ENCODE peak calls at places on chromosomes 16 and 17, in six cellular contexts. N is fibroblast of the aortic adventitia, Y is left ventricle myocardium inferior, I is PC-3, H is left lung, R is choroid plexus epithelial cell. X is an unnamed sample.

GRCh38 chr17:29572691-29573557 is 4.4 kb downstream of the TP53I13 start:
- DNase-seq in N (peak), Y (peak), I (no peak), H (no peak), R (peak), X (peak)

GRCh38 chr16:14497245-14498082 is 132.6 kb downstream of the PARN start:
- DNase-seq in N (no peak), Y (no peak), I (no peak), H (no peak), R (no peak), X (no peak)

GRCh38 chr17:12579245-12579644 is 86.4 kb upstream of the MYOCD start:
- DNase-seq in N (no peak), Y (no peak), I (no peak), H (no peak), R (peak), X (no peak)

GRCh38 chr17:6546069-6546718 is 10.2 kb downstream of the PITPNM3 start:
- DNase-seq in N (peak), Y (no peak), I (peak), H (no peak), R (peak), X (no peak)

GRCh38 chr16:6643083-6643686 is 689.5 kb upstream of the RBFOX1 start:
- DNase-seq in N (peak), Y (no peak), I (peak), H (no peak), R (peak), X (peak)

GRCh38 chr16:24906199-24906808 is 60.5 kb downstream of the SLC5A11 start:
- DNase-seq in N (peak), Y (no peak), I (peak), H (no peak), R (peak), X (peak)

GRCh38 chr17:66203274-66204015 is 11.5 kb upstream of the CEP112 start:
- DNase-seq in N (no peak), Y (no peak), I (no peak), H (no peak), R (no peak), X (no peak)

GRCh38 chr17:64491034-64491860 is 5.6 kb downstream of the POLG2 start:
- DNase-seq in N (peak), Y (no peak), I (peak), H (peak), R (peak), X (no peak)

GRCh38 chr17:17810374-17811248 is 26.2 kb downstream of the SREBF1 start:
- DNase-seq in N (peak), Y (no peak), I (no peak), H (no peak), R (peak), X (no peak)

GRCh38 chr17:17168401-17168800 is 37.7 kb downstream of the PLD6 start:
- DNase-seq in N (no peak), Y (no peak), I (no peak), H (no peak), R (no peak), X (no peak)

GRCh38 chr16:20260215-20261009 is 66.9 kb downstream of the GP2 start:
- DNase-seq in N (no peak), Y (no peak), I (no peak), H (no peak), R (no peak), X (no peak)

GRCh38 chr17:39955726-39956225 is 7.0 kb upstream of the GSDMA start:
- DNase-seq in N (no peak), Y (no peak), I (no peak), H (no peak), R (no peak), X (no peak)

GRCh38 chr16:12206749-12207142 is 230.2 kb downstream of the SNX29 start:
- DNase-seq in N (no peak), Y (no peak), I (no peak), H (no peak), R (no peak), X (no peak)

GRCh38 chr17:57751971-57752905 is 7.1 kb upstream of the CCDC182 start:
- DNase-seq in N (no peak), Y (no peak), I (no peak), H (no peak), R (no peak), X (no peak)

GRCh38 chr17:44910231-44911106 is 4.8 kb downstream of the GFAP start:
- DNase-seq in N (no peak), Y (no peak), I (no peak), H (no peak), R (no peak), X (no peak)

GRCh38 chr17:44912763-44913544 is 2.3 kb downstream of the GFAP start:
- DNase-seq in N (no peak), Y (no peak), I (no peak), H (no peak), R (no peak), X (no peak)

GRCh38 chr17:44913676-44914075 is 1.6 kb downstream of the GFAP start:
- DNase-seq in N (no peak), Y (no peak), I (no peak), H (no peak), R (no peak), X (no peak)

GRCh38 chr17:44909681-44910144 is 5.6 kb downstream of the GFAP start:
- DNase-seq in N (peak), Y (no peak), I (peak), H (no peak), R (peak), X (peak)

GRCh38 chr17:44911133-44912001 is 3.9 kb downstream of the GFAP start:
- DNase-seq in N (peak), Y (peak), I (peak), H (peak), R (peak), X (peak)
- TF ChIP-seq CTCF in N (peak), Y (peak), I (peak), H (peak), R (peak), X (peak)

DNA sequence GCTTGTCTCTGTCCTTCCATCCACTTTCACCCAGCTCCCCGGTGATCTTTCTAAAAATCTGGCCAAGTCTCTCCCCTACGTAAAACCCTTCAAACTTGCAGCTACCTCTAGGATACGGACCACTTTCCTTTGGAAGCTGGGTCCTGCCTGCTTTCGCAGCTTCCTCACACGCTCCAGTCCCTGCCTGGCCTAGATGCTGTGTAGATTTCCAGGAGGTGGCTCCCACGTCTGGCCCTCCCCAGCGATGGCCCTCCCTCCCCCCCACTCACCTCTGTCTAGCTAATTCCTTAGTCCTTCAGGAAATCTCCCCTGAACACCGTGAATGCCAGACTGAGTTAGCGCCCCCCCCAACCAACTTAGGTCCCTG is 579 bp upstream of the LRRC59 start:
- DNase-seq in N (no peak), Y (no peak), I (no peak), H (no peak), R (no peak), X (no peak)
- H3K4me3 ChIP-seq in N (no peak), Y (peak), I (peak), H (no peak), R (no peak), X (peak)

DNA sequence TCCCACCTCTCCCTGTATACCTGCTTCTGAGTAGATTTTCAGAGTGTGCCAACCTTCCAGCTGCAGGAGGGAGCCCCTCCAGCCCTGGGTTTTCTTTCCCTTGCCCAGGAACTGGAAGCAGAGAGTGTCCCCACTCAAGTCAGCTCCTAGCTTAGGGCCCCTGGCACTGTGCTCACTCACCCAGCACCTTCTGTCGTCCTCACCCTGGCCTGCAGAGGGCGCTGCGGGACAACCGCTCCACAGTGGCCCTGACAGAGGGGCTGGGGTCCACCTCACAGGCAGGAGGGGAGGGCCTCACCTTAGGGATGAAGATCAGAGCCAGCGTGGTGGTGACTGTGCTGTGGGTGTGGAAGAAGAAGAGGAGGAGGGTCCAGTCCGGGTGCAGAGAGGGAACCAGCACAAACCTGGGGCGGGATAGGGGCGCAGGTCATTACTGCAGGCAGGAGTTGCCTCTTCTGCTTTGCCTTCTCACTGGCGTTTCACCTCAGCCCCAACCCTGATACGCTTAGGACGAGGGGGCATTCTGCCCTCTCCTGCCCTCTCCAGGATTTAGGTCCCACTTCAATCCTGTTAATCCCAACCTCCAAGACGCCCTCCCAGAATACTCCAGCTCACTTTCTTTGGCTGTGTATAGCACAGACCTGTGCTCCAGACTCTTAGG is 10.0 kb downstream of the GPR179 start:
- DNase-seq in N (no peak), Y (no peak), I (peak), H (no peak), R (peak), X (peak)
- TF ChIP-seq CTCF in N (peak), Y (peak), I (peak), H (peak), R (peak), X (peak)

DNA sequence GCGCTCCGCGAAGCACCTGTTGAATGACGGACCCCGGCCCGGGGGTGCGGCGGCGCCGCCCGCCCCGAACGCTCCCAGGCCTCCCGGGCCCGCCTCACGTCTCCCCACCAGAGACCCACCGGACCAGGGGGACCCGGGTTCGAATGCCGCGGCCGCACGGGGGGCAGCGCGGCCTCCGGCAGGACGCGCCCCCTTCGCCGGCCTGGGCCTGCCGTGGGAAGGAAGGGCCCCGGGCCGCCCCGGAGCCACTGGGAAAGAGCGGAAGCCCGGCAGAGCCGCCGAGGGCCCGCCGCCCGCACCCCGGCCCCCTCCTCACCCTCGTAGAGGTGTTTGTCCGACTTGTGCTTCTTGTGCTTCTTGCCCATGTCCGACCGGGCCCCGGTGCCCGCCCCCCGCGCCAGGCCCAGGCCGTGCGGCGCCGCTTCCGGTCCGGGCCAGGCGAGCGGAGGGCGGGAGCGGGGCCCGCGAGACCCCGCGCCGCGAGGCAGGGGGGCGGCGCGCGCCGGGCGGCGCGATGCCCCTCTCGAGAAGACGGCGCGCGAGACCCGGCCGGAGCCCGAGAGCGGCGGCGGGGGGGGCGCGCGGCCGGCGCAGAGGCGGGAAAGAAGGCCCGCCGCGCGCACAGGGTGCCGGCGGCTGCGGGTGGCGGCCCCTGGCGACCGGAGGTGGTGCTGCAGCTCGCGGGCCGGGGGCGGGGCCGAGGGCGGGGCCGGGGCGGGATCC is at the start of gene BRD7:
- DNase-seq in N (peak), Y (peak), I (peak), H (peak), R (peak), X (peak)
- H3K4me3 ChIP-seq in N (peak), Y (peak), I (peak), H (peak), R (peak), X (peak)

DNA sequence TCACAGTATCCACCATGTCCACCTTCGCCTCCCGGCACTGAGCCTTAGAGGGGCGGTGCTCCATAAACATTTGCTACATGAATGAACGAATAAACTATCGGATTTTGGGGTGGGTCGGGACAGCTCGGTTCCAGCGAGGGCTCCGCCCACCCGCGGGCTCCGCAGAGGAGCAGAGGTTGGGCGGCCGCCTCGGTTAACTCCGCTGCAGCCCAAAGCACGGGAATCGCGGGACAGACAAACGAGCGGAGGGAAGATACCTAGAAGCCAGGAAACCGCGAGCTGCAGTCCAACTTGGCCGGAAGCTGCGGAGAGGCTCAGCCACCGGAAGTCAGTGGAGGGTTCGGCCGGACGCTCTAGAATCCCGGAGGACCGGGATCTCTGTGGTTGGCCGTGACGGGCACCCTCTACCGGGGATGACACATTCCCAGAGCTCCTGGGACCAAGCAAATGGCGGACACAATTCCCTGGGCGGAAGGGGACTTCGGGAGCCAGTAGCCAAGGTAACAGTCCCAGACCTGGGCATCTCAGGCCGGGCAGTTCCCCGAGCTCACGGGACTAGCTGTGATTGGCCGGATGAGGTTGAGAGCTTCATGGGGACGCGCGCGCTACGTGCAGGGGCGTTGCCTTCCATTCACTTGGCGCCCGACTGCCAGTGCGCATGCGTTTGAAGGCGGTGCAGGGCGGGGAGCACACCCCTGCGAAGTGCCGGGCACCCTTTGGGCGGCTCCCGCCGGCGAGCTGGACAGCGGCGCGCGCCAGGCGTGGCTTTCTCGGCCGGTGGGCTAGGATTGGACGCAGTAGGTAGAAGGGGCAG is 489 bp upstream of the MAPK7 start:
- DNase-seq in N (peak), Y (peak), I (peak), H (peak), R (peak), X (peak)
- TF ChIP-seq CTCF in N (no peak), Y (no peak), I (no peak), H (no peak), R (peak), X (peak)

DNA sequence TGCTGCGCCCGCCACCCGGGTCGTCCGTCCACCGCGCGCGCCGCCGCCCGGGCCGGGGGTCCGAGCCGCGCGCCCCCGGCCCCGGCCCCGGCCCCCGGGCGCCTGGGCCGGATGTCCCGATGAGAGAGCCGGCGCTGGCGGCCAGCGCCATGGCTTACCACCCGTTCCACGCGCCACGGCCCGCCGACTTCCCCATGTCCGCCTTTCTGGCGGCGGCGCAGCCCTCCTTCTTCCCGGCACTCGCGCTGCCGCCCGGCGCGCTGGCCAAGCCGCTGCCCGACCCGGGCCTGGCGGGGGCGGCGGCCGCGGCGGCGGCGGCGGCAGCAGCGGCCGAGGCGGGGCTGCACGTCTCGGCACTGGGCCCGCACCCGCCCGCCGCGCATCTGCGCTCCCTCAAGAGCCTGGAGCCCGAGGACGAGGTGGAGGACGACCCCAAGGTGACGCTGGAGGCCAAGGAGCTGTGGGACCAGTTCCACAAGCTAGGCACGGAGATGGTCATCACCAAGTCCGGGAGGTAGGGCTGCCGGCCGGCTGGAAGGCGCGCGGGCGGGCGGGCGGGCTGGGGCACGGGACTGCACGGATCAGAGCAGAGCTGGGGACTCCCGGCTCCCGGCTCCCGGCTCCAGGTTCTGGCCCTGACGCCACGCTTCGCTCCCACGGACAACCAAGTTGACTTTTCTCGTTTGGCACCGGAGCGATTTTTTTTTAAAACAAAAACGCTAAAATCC is 579 bp downstream of the TBX2 start:
- DNase-seq in N (peak), Y (no peak), I (peak), H (no peak), R (peak), X (peak)
- H3K4me3 ChIP-seq in N (peak), Y (peak), I (peak), H (peak), R (peak), X (peak)

GRCh38 chr17:2932946-2933345 is 130.5 kb downstream of the OR1D5 start:
- DNase-seq in N (no peak), Y (no peak), I (no peak), H (no peak), R (no peak), X (no peak)

GRCh38 chr17:2931426-2931825 is 132.0 kb downstream of the OR1D5 start:
- DNase-seq in N (no peak), Y (no peak), I (no peak), H (no peak), R (no peak), X (no peak)

GRCh38 chr17:2931901-2932300 is 131.5 kb downstream of the OR1D5 start:
- DNase-seq in N (no peak), Y (no peak), I (no peak), H (no peak), R (no peak), X (no peak)

GRCh38 chr17:2928294-2928890 is 132.2 kb downstream of the RAP1GAP2 start:
- DNase-seq in N (no peak), Y (no peak), I (no peak), H (no peak), R (no peak), X (no peak)

DNA sequence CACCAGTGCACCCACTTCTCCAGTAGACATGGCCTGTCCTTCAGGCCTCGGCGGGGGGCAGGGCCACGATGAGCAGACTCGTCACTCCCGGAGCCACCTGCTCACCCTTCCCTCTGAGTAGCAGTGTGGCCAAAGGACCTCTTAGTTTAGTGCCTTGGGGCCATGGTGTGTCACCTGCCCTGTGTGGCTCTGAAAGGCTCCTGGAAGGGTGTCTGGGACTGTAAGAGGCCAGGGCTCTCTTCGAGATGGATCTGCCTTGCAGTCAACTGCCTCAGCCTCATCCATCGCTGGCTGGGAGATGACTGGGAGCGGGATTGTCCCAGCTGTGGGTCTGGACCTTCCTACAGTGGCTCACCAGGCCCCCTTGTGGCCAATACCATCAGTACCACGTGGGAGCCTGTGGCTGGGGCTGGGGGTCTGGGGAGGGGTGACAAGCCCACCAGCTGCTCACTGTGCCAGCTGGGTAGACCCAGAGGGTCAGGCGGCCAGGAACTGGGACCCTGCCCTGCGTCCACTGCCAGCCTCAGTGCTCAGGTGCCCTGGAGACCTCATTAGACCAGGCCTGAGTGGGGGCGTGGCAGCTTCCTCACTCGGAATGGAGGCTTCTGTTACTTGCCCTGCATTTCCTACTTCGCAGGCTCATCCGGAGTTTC is 133.4 kb downstream of the OR1D5 start:
- DNase-seq in N (peak), Y (peak), I (peak), H (no peak), R (peak), X (no peak)
- TF ChIP-seq CTCF in N (peak), Y (peak), I (peak), H (peak), R (peak), X (peak)

GRCh38 chr17:69141802-69142472 is at the start of gene ABCA6:
- DNase-seq in N (peak), Y (no peak), I (no peak), H (no peak), R (peak), X (peak)
- H3K4me3 ChIP-seq in N (peak), Y (peak), I (no peak), H (no peak), R (peak), X (peak)

X was measured in foreskin fibroblast.